ENCODE peak calls at places on chromosomes 12 and 14, in seven cellular contexts. L is body of pancreas; N is effector memory CD4-positive, alpha-beta T cell; D is IMR-90; Q is neuronal stem cell; W is tibial artery; F is heart left ventricle. K is an unnamed sample.
A peak's percentile ranks its signal among the peaks of the same experiment; 100 is the strongest.

GRCh38 chr12:92290016-92290685 is 144.5 kb upstream of the BTG1 start:
- DNase-seq in L (no peak), F (no peak), D (peak; percentile 65), N (no peak), Q (no peak), W (no peak), K (no peak)

GRCh38 chr14:96698846-96699543 is 98.2 kb upstream of the VRK1 start:
- DNase-seq in N (no peak), L (no peak), Q (no peak), F (no peak), D (no peak), W (no peak), K (no peak)

GRCh38 chr12:92739099-92739498 is 36.3 kb downstream of the PLEKHG7 start:
- DNase-seq in W (no peak), N (no peak), L (no peak), F (no peak), D (peak; percentile 12), Q (no peak), K (no peak)

GRCh38 chr12:92784356-92784755 is 81.6 kb downstream of the PLEKHG7 start:
- DNase-seq in N (no peak), L (no peak), F (no peak), Q (no peak), W (no peak), D (peak; percentile 50), K (no peak)

GRCh38 chr14:32417956-32418552 is 89.0 kb downstream of the AKAP6 start:
- DNase-seq in D (peak; percentile 59), L (peak; percentile 22), F (peak; percentile 24), N (no peak), Q (no peak), W (peak; percentile 22), K (no peak)

GRCh38 chr12:95118788-95119179 is 45.4 kb upstream of the NR2C1 start:
- DNase-seq in D (peak; percentile 24), L (no peak), W (no peak), F (no peak), N (no peak), Q (no peak), K (no peak)

GRCh38 chr12:125742413-125742812 is 677.2 kb downstream of the AACS start:
- DNase-seq in N (no peak), D (no peak), Q (no peak), W (no peak), F (no peak), L (no peak), K (no peak)

GRCh38 chr12:76680940-76681339 is 83.0 kb upstream of the ZDHHC17 start:
- DNase-seq in N (no peak), F (no peak), L (no peak), D (peak; percentile 88), W (no peak), Q (no peak), K (no peak)

GRCh38 chr12:132886529-132887477 is 602 bp downstream of the CHFR start:
- DNase-seq in F (peak; percentile 15), W (no peak), N (no peak), L (peak; percentile 34), Q (no peak), D (peak; percentile 4), K (no peak)

GRCh38 chr12:95322335-95322734 is 104.7 kb downstream of the VEZT start:
- DNase-seq in Q (no peak), F (no peak), W (no peak), L (no peak), D (peak; percentile 55), N (no peak), K (no peak)

GRCh38 chr14:32477406-32477805 is 148.3 kb downstream of the AKAP6 start:
- DNase-seq in D (no peak), Q (no peak), L (no peak), W (no peak), F (no peak), N (no peak), K (no peak)

GRCh38 chr14:96202441-96203094 is 2.1 kb upstream of the BDKRB2 start:
- DNase-seq in W (no peak), D (no peak), Q (no peak), N (no peak), F (no peak), L (no peak), K (no peak)

GRCh38 chr12:12561305-12562015 is 1.2 kb downstream of the DUSP16 start:
- DNase-seq in F (peak; percentile 70), N (peak; percentile 28), W (peak; percentile 66), D (peak; percentile 46), L (peak; percentile 76), Q (peak; percentile 40), K (no peak)

GRCh38 chr12:62841841-62842240 is 93.1 kb downstream of the PPM1H start:
- DNase-seq in Q (no peak), W (peak; percentile 53), D (no peak), L (no peak), N (no peak), F (peak; percentile 24), K (no peak)

GRCh38 chr12:40692617-40693502 is 621 bp downstream of the CNTN1 start:
- DNase-seq in F (no peak), L (peak; percentile 47), W (no peak), D (no peak), Q (peak; percentile 20), N (no peak), K (no peak)

GRCh38 chr12:28777603-28778365 is 371.3 kb upstream of the FAR2 start:
- DNase-seq in N (no peak), D (no peak), Q (no peak), W (no peak), L (no peak), F (no peak), K (no peak)

GRCh38 chr12:28683371-28683770 is 465.7 kb upstream of the FAR2 start:
- DNase-seq in N (no peak), W (no peak), L (no peak), Q (no peak), D (no peak), F (no peak), K (no peak)

GRCh38 chr12:12267801-12268200 is 957 bp upstream of the LRP6 start:
- DNase-seq in F (no peak), Q (no peak), L (no peak), D (no peak), W (no peak), N (no peak), K (no peak)

GRCh38 chr12:41956353-41956752 is 188.3 kb downstream of the GXYLT1 start:
- DNase-seq in Q (no peak), D (no peak), N (no peak), L (no peak), F (no peak), W (no peak), K (no peak)

GRCh38 chr12:116204169-116204568 is 73.3 kb downstream of the MED13L start:
- DNase-seq in N (no peak), F (no peak), D (no peak), L (no peak), W (no peak), Q (no peak), K (no peak)

GRCh38 chr12:43069768-43070221 is 480.2 kb upstream of the PRICKLE1 start:
- DNase-seq in Q (no peak), L (peak; percentile 31), F (no peak), N (no peak), W (peak; percentile 69), D (peak; percentile 12), K (no peak)

GRCh38 chr12:103880299-103881142 is 39.5 kb upstream of the NT5DC3 start:
- DNase-seq in Q (no peak), L (no peak), N (no peak), D (no peak), W (no peak), F (no peak), K (no peak)

GRCh38 chr12:74185360-74185759 is 352.3 kb upstream of the ATXN7L3B start:
- DNase-seq in W (no peak), N (no peak), F (no peak), L (no peak), D (no peak), Q (no peak), K (no peak)

GRCh38 chr14:85564841-85565527 is 35.0 kb downstream of the FLRT2 start:
- DNase-seq in D (peak; percentile 41), F (no peak), Q (no peak), N (no peak), L (no peak), W (no peak), K (no peak)

GRCh38 chr12:12791756-12792346 is 6.4 kb downstream of the APOLD1 start:
- DNase-seq in W (no peak), N (no peak), D (peak; percentile 22), F (peak; percentile 23), Q (no peak), L (no peak), K (no peak)

GRCh38 chr12:49089831-49090773 is 4.5 kb downstream of the DHH start:
- DNase-seq in F (peak; percentile 37), D (peak; percentile 33), W (peak; percentile 37), L (peak; percentile 18), N (no peak), Q (no peak), K (peak; percentile 30)

GRCh38 chr12:75183967-75184366 is 25.7 kb downstream of the KCNC2 start:
- DNase-seq in L (no peak), W (no peak), N (no peak), F (no peak), Q (no peak), D (no peak), K (no peak)

DNA sequence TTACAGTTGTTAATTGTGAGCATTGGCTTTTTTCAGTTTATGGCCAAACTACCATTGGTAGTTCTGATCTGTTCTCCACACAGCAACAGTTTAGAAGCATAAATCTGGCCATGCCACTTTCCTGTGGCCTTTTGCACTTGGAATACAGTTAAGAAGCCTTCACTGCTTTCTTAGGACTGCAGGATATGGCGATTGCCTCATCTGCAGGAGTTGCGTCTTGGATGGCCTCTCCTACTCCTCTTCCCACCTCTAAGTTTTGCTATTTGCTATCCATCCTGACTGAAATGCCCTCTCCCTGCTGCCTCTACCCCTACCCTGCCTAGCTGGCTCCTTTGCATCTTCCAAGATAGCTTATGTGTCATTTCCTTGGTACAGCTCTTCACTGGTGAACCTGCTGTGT is 12.8 kb upstream of the BMAL2 start:
- DNase-seq in L (no peak), F (no peak), W (no peak), N (no peak), Q (no peak), D (no peak), K (no peak)
- H3K4me1 ChIP-seq in L (no peaks in the 10 kb centered on the region), F (no peaks in the 10 kb centered on the region), W (no peaks in the 10 kb centered on the region), N (no peaks in the 10 kb centered on the region), Q (no peaks in the 10 kb centered on the region), D (peaks cover 7% of the 10 kb centered on the region), K (no peaks in the 10 kb centered on the region)

DNA sequence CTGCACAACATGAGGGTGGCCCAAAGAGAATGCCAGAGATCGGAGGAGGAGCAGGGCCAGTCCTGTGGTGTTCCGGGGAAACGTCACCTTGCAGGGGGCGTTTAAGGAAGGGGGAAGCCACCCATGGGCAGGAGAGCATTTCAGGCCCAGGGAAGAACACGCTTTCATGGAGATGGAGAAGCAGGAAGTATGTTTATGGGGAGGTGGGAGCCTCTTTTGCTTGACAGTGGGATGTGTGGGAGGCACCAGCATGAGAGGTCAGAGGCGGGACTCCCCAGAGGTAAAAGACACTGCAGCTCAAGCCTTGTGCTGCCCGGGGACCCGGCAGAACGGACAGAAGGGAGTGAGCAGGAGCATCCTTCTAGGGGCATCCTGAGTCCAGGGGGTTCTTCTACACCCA is 1.3 kb upstream of the LRTM2 start:
- DNase-seq in L (no peak), F (no peak), N (no peak), W (no peak), Q (no peak), D (no peak), K (no peak)
- H3K27me3 ChIP-seq in L (no peaks in the 10 kb centered on the region), F (peaks cover 57% of the 10 kb centered on the region), N (peaks cover 8% of the 10 kb centered on the region), W (peaks cover 51% of the 10 kb centered on the region), Q (peaks cover 68% of the 10 kb centered on the region), D (peaks cover 77% of the 10 kb centered on the region), K (no peaks in the 10 kb centered on the region)

GRCh38 chr14:20195911-20196310 is 5.2 kb downstream of the OR11G2 start:
- DNase-seq in F (no peak), N (no peak), L (no peak), W (no peak), Q (no peak), D (no peak), K (no peak)
- H3K9me3 ChIP-seq in F (no peaks in the 10 kb centered on the region), N (no peaks in the 10 kb centered on the region), L (no peaks in the 10 kb centered on the region), W (no peaks in the 10 kb centered on the region), Q (no peaks in the 10 kb centered on the region), D (peaks cover 5% of the 10 kb centered on the region), K (no peaks in the 10 kb centered on the region)

GRCh38 chr14:89347885-89348284 is 69.1 kb downstream of the FOXN3 start:
- DNase-seq in L (no peak), N (no peak), D (no peak), Q (no peak), W (no peak), F (no peak), K (no peak)
- H3K4me1 ChIP-seq in L (peaks cover 40% of the 10 kb centered on the region), N (peaks cover 26% of the 10 kb centered on the region), D (peaks cover 15% of the 10 kb centered on the region), Q (peaks cover 14% of the 10 kb centered on the region), W (peaks cover 18% of the 10 kb centered on the region), F (peaks cover 10% of the 10 kb centered on the region), K (peaks cover 26% of the 10 kb centered on the region)